ENCODE peak calls at places on chromosome 22, in nine cellular contexts. One of them, this sample, is unnamed.

GRCh38 chr22:32475428-32476010 is 908 bp downstream of the FBXO7 start:
- DNase-seq in DMS79: no peak
- DNase-seq in A549: no peak
- DNase-seq in 8988T: no peak
- DNase-seq in ureter: no peak
- DNase-seq in stimulated activated CD4-positive, alpha-beta T cell treated with anti-CD3 and anti-CD28 coated beads, Interleukin-4, amount 100 ng/mL, for 24 hours: peak
- DNase-seq in activated CD4-positive, alpha-beta T cell treated with anti-CD3 and anti-CD28 coated beads for 48 hours: peak
- DNase-seq in omental fat pad: no peak
- DNase-seq in tibial artery: peak
- DNase-seq in this sample: peak

GRCh38 chr22:50016988-50017700 is 4.6 kb upstream of the IL17REL start:
- DNase-seq in DMS79: no peak
- DNase-seq in A549: no peak
- DNase-seq in 8988T: no peak
- DNase-seq in ureter: no peak
- DNase-seq in stimulated activated CD4-positive, alpha-beta T cell treated with anti-CD3 and anti-CD28 coated beads, Interleukin-4, amount 100 ng/mL, for 24 hours: peak
- DNase-seq in activated CD4-positive, alpha-beta T cell treated with anti-CD3 and anti-CD28 coated beads for 48 hours: peak
- DNase-seq in omental fat pad: no peak
- DNase-seq in tibial artery: no peak
- DNase-seq in this sample: no peak

GRCh38 chr22:19114984-19115552 is 7.1 kb downstream of the DGCR2 start:
- DNase-seq in DMS79: no peak
- DNase-seq in A549: no peak
- DNase-seq in 8988T: no peak
- DNase-seq in ureter: no peak
- DNase-seq in stimulated activated CD4-positive, alpha-beta T cell treated with anti-CD3 and anti-CD28 coated beads, Interleukin-4, amount 100 ng/mL, for 24 hours: no peak
- DNase-seq in activated CD4-positive, alpha-beta T cell treated with anti-CD3 and anti-CD28 coated beads for 48 hours: no peak
- DNase-seq in omental fat pad: no peak
- DNase-seq in tibial artery: no peak
- DNase-seq in this sample: no peak

GRCh38 chr22:47154621-47155081 is 392.2 kb downstream of the TBC1D22A start:
- DNase-seq in DMS79: no peak
- DNase-seq in A549: no peak
- DNase-seq in 8988T: no peak
- DNase-seq in ureter: no peak
- DNase-seq in stimulated activated CD4-positive, alpha-beta T cell treated with anti-CD3 and anti-CD28 coated beads, Interleukin-4, amount 100 ng/mL, for 24 hours: no peak
- DNase-seq in activated CD4-positive, alpha-beta T cell treated with anti-CD3 and anti-CD28 coated beads for 48 hours: no peak
- DNase-seq in omental fat pad: no peak
- DNase-seq in tibial artery: no peak
- DNase-seq in this sample: no peak

GRCh38 chr22:43992331-43992821 is 31.7 kb upstream of the PARVB start:
- DNase-seq in DMS79: no peak
- DNase-seq in A549: no peak
- DNase-seq in 8988T: no peak
- DNase-seq in ureter: no peak
- DNase-seq in stimulated activated CD4-positive, alpha-beta T cell treated with anti-CD3 and anti-CD28 coated beads, Interleukin-4, amount 100 ng/mL, for 24 hours: no peak
- DNase-seq in activated CD4-positive, alpha-beta T cell treated with anti-CD3 and anti-CD28 coated beads for 48 hours: no peak
- DNase-seq in omental fat pad: no peak
- DNase-seq in tibial artery: no peak
- DNase-seq in this sample: no peak

GRCh38 chr22:36734171-36735058 is 30.9 kb upstream of the CACNG2 start:
- DNase-seq in DMS79: no peak
- DNase-seq in A549: no peak
- DNase-seq in 8988T: no peak
- DNase-seq in ureter: no peak
- DNase-seq in stimulated activated CD4-positive, alpha-beta T cell treated with anti-CD3 and anti-CD28 coated beads, Interleukin-4, amount 100 ng/mL, for 24 hours: no peak
- DNase-seq in activated CD4-positive, alpha-beta T cell treated with anti-CD3 and anti-CD28 coated beads for 48 hours: no peak
- DNase-seq in omental fat pad: no peak
- DNase-seq in tibial artery: peak
- DNase-seq in this sample: peak

GRCh38 chr22:35749808-35750207 is 32.1 kb downstream of the APOL5 start:
- DNase-seq in DMS79: peak
- DNase-seq in A549: no peak
- DNase-seq in 8988T: no peak
- DNase-seq in ureter: no peak
- DNase-seq in stimulated activated CD4-positive, alpha-beta T cell treated with anti-CD3 and anti-CD28 coated beads, Interleukin-4, amount 100 ng/mL, for 24 hours: no peak
- DNase-seq in activated CD4-positive, alpha-beta T cell treated with anti-CD3 and anti-CD28 coated beads for 48 hours: no peak
- DNase-seq in omental fat pad: no peak
- DNase-seq in tibial artery: no peak
- DNase-seq in this sample: no peak

GRCh38 chr22:39600491-39601179 is 30.1 kb downstream of the CACNA1I start:
- DNase-seq in DMS79: no peak
- DNase-seq in A549: no peak
- DNase-seq in 8988T: no peak
- DNase-seq in ureter: no peak
- DNase-seq in stimulated activated CD4-positive, alpha-beta T cell treated with anti-CD3 and anti-CD28 coated beads, Interleukin-4, amount 100 ng/mL, for 24 hours: no peak
- DNase-seq in activated CD4-positive, alpha-beta T cell treated with anti-CD3 and anti-CD28 coated beads for 48 hours: no peak
- DNase-seq in omental fat pad: no peak
- DNase-seq in tibial artery: no peak
- DNase-seq in this sample: no peak

GRCh38 chr22:49192857-49193250 is 634.8 kb downstream of the BRD1 start:
- DNase-seq in DMS79: no peak
- DNase-seq in A549: no peak
- DNase-seq in 8988T: no peak
- DNase-seq in ureter: no peak
- DNase-seq in stimulated activated CD4-positive, alpha-beta T cell treated with anti-CD3 and anti-CD28 coated beads, Interleukin-4, amount 100 ng/mL, for 24 hours: no peak
- DNase-seq in activated CD4-positive, alpha-beta T cell treated with anti-CD3 and anti-CD28 coated beads for 48 hours: no peak
- DNase-seq in omental fat pad: no peak
- DNase-seq in tibial artery: no peak
- DNase-seq in this sample: no peak

GRCh38 chr22:45336971-45337431 is 27.3 kb downstream of the FAM118A start:
- DNase-seq in DMS79: no peak
- DNase-seq in A549: no peak
- DNase-seq in 8988T: no peak
- DNase-seq in ureter: no peak
- DNase-seq in stimulated activated CD4-positive, alpha-beta T cell treated with anti-CD3 and anti-CD28 coated beads, Interleukin-4, amount 100 ng/mL, for 24 hours: no peak
- DNase-seq in activated CD4-positive, alpha-beta T cell treated with anti-CD3 and anti-CD28 coated beads for 48 hours: no peak
- DNase-seq in omental fat pad: no peak
- DNase-seq in tibial artery: peak
- DNase-seq in this sample: no peak

GRCh38 chr22:17861909-17862308 is 87.6 kb upstream of the BID start:
- DNase-seq in DMS79: no peak
- DNase-seq in A549: no peak
- DNase-seq in 8988T: no peak
- DNase-seq in ureter: no peak
- DNase-seq in stimulated activated CD4-positive, alpha-beta T cell treated with anti-CD3 and anti-CD28 coated beads, Interleukin-4, amount 100 ng/mL, for 24 hours: no peak
- DNase-seq in activated CD4-positive, alpha-beta T cell treated with anti-CD3 and anti-CD28 coated beads for 48 hours: no peak
- DNase-seq in omental fat pad: no peak
- DNase-seq in tibial artery: no peak
- DNase-seq in this sample: no peak

GRCh38 chr22:29799217-29799680 is 32.1 kb downstream of the UQCR10 start:
- DNase-seq in DMS79: no peak
- DNase-seq in A549: peak
- DNase-seq in 8988T: no peak
- DNase-seq in ureter: peak
- DNase-seq in stimulated activated CD4-positive, alpha-beta T cell treated with anti-CD3 and anti-CD28 coated beads, Interleukin-4, amount 100 ng/mL, for 24 hours: no peak
- DNase-seq in activated CD4-positive, alpha-beta T cell treated with anti-CD3 and anti-CD28 coated beads for 48 hours: no peak
- DNase-seq in omental fat pad: peak
- DNase-seq in tibial artery: peak
- DNase-seq in this sample: peak

GRCh38 chr22:26199665-26200064 is 30.4 kb downstream of the SEZ6L start:
- DNase-seq in DMS79: no peak
- DNase-seq in A549: no peak
- DNase-seq in 8988T: no peak
- DNase-seq in ureter: no peak
- DNase-seq in stimulated activated CD4-positive, alpha-beta T cell treated with anti-CD3 and anti-CD28 coated beads, Interleukin-4, amount 100 ng/mL, for 24 hours: no peak
- DNase-seq in activated CD4-positive, alpha-beta T cell treated with anti-CD3 and anti-CD28 coated beads for 48 hours: no peak
- DNase-seq in omental fat pad: no peak
- DNase-seq in tibial artery: no peak
- DNase-seq in this sample: peak

GRCh38 chr22:45562102-45562501 is 59.4 kb downstream of the FBLN1 start:
- DNase-seq in DMS79: no peak
- DNase-seq in A549: no peak
- DNase-seq in 8988T: no peak
- DNase-seq in ureter: no peak
- DNase-seq in stimulated activated CD4-positive, alpha-beta T cell treated with anti-CD3 and anti-CD28 coated beads, Interleukin-4, amount 100 ng/mL, for 24 hours: no peak
- DNase-seq in activated CD4-positive, alpha-beta T cell treated with anti-CD3 and anti-CD28 coated beads for 48 hours: no peak
- DNase-seq in omental fat pad: no peak
- DNase-seq in tibial artery: no peak
- DNase-seq in this sample: no peak

GRCh38 chr22:39524753-39525657 is 4.6 kb downstream of the ATF4 start:
- DNase-seq in DMS79: no peak
- DNase-seq in A549: no peak
- DNase-seq in 8988T: no peak
- DNase-seq in ureter: no peak
- DNase-seq in stimulated activated CD4-positive, alpha-beta T cell treated with anti-CD3 and anti-CD28 coated beads, Interleukin-4, amount 100 ng/mL, for 24 hours: no peak
- DNase-seq in activated CD4-positive, alpha-beta T cell treated with anti-CD3 and anti-CD28 coated beads for 48 hours: no peak
- DNase-seq in omental fat pad: no peak
- DNase-seq in tibial artery: no peak
- DNase-seq in this sample: peak

GRCh38 chr22:49756201-49756600 is 71.5 kb downstream of the BRD1 start:
- DNase-seq in DMS79: no peak
- DNase-seq in A549: no peak
- DNase-seq in 8988T: no peak
- DNase-seq in ureter: no peak
- DNase-seq in stimulated activated CD4-positive, alpha-beta T cell treated with anti-CD3 and anti-CD28 coated beads, Interleukin-4, amount 100 ng/mL, for 24 hours: no peak
- DNase-seq in activated CD4-positive, alpha-beta T cell treated with anti-CD3 and anti-CD28 coated beads for 48 hours: no peak
- DNase-seq in omental fat pad: no peak
- DNase-seq in tibial artery: no peak
- DNase-seq in this sample: no peak

GRCh38 chr22:50184004-50184461 is 1.7 kb upstream of the TRABD start:
- DNase-seq in DMS79: no peak
- DNase-seq in A549: no peak
- DNase-seq in 8988T: no peak
- DNase-seq in ureter: peak
- DNase-seq in stimulated activated CD4-positive, alpha-beta T cell treated with anti-CD3 and anti-CD28 coated beads, Interleukin-4, amount 100 ng/mL, for 24 hours: no peak
- DNase-seq in activated CD4-positive, alpha-beta T cell treated with anti-CD3 and anti-CD28 coated beads for 48 hours: no peak
- DNase-seq in omental fat pad: no peak
- DNase-seq in tibial artery: peak
- DNase-seq in this sample: peak

GRCh38 chr22:36399473-36399780 is 11.7 kb upstream of the MYH9 start:
- DNase-seq in DMS79: no peak
- DNase-seq in A549: no peak
- DNase-seq in 8988T: no peak
- DNase-seq in ureter: no peak
- DNase-seq in stimulated activated CD4-positive, alpha-beta T cell treated with anti-CD3 and anti-CD28 coated beads, Interleukin-4, amount 100 ng/mL, for 24 hours: no peak
- DNase-seq in activated CD4-positive, alpha-beta T cell treated with anti-CD3 and anti-CD28 coated beads for 48 hours: no peak
- DNase-seq in omental fat pad: no peak
- DNase-seq in tibial artery: no peak
- DNase-seq in this sample: no peak

GRCh38 chr22:49392247-49392646 is 435.4 kb downstream of the BRD1 start:
- DNase-seq in DMS79: no peak
- DNase-seq in A549: no peak
- DNase-seq in 8988T: no peak
- DNase-seq in ureter: peak
- DNase-seq in stimulated activated CD4-positive, alpha-beta T cell treated with anti-CD3 and anti-CD28 coated beads, Interleukin-4, amount 100 ng/mL, for 24 hours: no peak
- DNase-seq in activated CD4-positive, alpha-beta T cell treated with anti-CD3 and anti-CD28 coated beads for 48 hours: no peak
- DNase-seq in omental fat pad: no peak
- DNase-seq in tibial artery: no peak
- DNase-seq in this sample: no peak

GRCh38 chr22:33372875-33373274 is 314.7 kb upstream of the SYN3 start:
- DNase-seq in DMS79: no peak
- DNase-seq in A549: no peak
- DNase-seq in 8988T: no peak
- DNase-seq in ureter: no peak
- DNase-seq in stimulated activated CD4-positive, alpha-beta T cell treated with anti-CD3 and anti-CD28 coated beads, Interleukin-4, amount 100 ng/mL, for 24 hours: no peak
- DNase-seq in activated CD4-positive, alpha-beta T cell treated with anti-CD3 and anti-CD28 coated beads for 48 hours: no peak
- DNase-seq in omental fat pad: no peak
- DNase-seq in tibial artery: no peak
- DNase-seq in this sample: no peak

GRCh38 chr22:17369553-17370035 is 334 bp downstream of the CECR2 start:
- DNase-seq in DMS79: no peak
- DNase-seq in A549: no peak
- DNase-seq in 8988T: no peak
- DNase-seq in ureter: no peak
- DNase-seq in stimulated activated CD4-positive, alpha-beta T cell treated with anti-CD3 and anti-CD28 coated beads, Interleukin-4, amount 100 ng/mL, for 24 hours: peak
- DNase-seq in activated CD4-positive, alpha-beta T cell treated with anti-CD3 and anti-CD28 coated beads for 48 hours: peak
- DNase-seq in omental fat pad: no peak
- DNase-seq in tibial artery: no peak
- DNase-seq in this sample: no peak

GRCh38 chr22:32695451-32695891 is 106.0 kb upstream of the TIMP3 start:
- DNase-seq in DMS79: no peak
- DNase-seq in A549: peak
- DNase-seq in 8988T: no peak
- DNase-seq in ureter: no peak
- DNase-seq in stimulated activated CD4-positive, alpha-beta T cell treated with anti-CD3 and anti-CD28 coated beads, Interleukin-4, amount 100 ng/mL, for 24 hours: no peak
- DNase-seq in activated CD4-positive, alpha-beta T cell treated with anti-CD3 and anti-CD28 coated beads for 48 hours: no peak
- DNase-seq in omental fat pad: no peak
- DNase-seq in tibial artery: no peak
- DNase-seq in this sample: peak

GRCh38 chr22:25853078-25853477 is 111.1 kb downstream of the MYO18B start:
- DNase-seq in DMS79: no peak
- DNase-seq in A549: no peak
- DNase-seq in 8988T: no peak
- DNase-seq in ureter: no peak
- DNase-seq in stimulated activated CD4-positive, alpha-beta T cell treated with anti-CD3 and anti-CD28 coated beads, Interleukin-4, amount 100 ng/mL, for 24 hours: no peak
- DNase-seq in activated CD4-positive, alpha-beta T cell treated with anti-CD3 and anti-CD28 coated beads for 48 hours: no peak
- DNase-seq in omental fat pad: no peak
- DNase-seq in tibial artery: no peak
- DNase-seq in this sample: peak

GRCh38 chr22:48632641-48633246 is 1194.9 kb downstream of the BRD1 start:
- DNase-seq in DMS79: no peak
- DNase-seq in A549: no peak
- DNase-seq in 8988T: no peak
- DNase-seq in ureter: no peak
- DNase-seq in stimulated activated CD4-positive, alpha-beta T cell treated with anti-CD3 and anti-CD28 coated beads, Interleukin-4, amount 100 ng/mL, for 24 hours: no peak
- DNase-seq in activated CD4-positive, alpha-beta T cell treated with anti-CD3 and anti-CD28 coated beads for 48 hours: no peak
- DNase-seq in omental fat pad: no peak
- DNase-seq in tibial artery: no peak
- DNase-seq in this sample: no peak

GRCh38 chr22:19641254-19641982 is 72.9 kb upstream of the SEPTIN5 start:
- DNase-seq in DMS79: no peak
- DNase-seq in A549: peak
- DNase-seq in 8988T: no peak
- DNase-seq in ureter: no peak
- DNase-seq in stimulated activated CD4-positive, alpha-beta T cell treated with anti-CD3 and anti-CD28 coated beads, Interleukin-4, amount 100 ng/mL, for 24 hours: no peak
- DNase-seq in activated CD4-positive, alpha-beta T cell treated with anti-CD3 and anti-CD28 coated beads for 48 hours: peak
- DNase-seq in omental fat pad: no peak
- DNase-seq in tibial artery: no peak
- DNase-seq in this sample: no peak

GRCh38 chr22:46754826-46755225 is 7.6 kb upstream of the TBC1D22A start:
- DNase-seq in DMS79: no peak
- DNase-seq in A549: no peak
- DNase-seq in 8988T: no peak
- DNase-seq in ureter: no peak
- DNase-seq in stimulated activated CD4-positive, alpha-beta T cell treated with anti-CD3 and anti-CD28 coated beads, Interleukin-4, amount 100 ng/mL, for 24 hours: no peak
- DNase-seq in activated CD4-positive, alpha-beta T cell treated with anti-CD3 and anti-CD28 coated beads for 48 hours: no peak
- DNase-seq in omental fat pad: no peak
- DNase-seq in tibial artery: no peak
- DNase-seq in this sample: no peak

GRCh38 chr22:42805998-42806481 is 51.0 kb downstream of the ARFGAP3 start:
- DNase-seq in DMS79: no peak
- DNase-seq in A549: no peak
- DNase-seq in 8988T: no peak
- DNase-seq in ureter: peak
- DNase-seq in stimulated activated CD4-positive, alpha-beta T cell treated with anti-CD3 and anti-CD28 coated beads, Interleukin-4, amount 100 ng/mL, for 24 hours: no peak
- DNase-seq in activated CD4-positive, alpha-beta T cell treated with anti-CD3 and anti-CD28 coated beads for 48 hours: no peak
- DNase-seq in omental fat pad: no peak
- DNase-seq in tibial artery: no peak
- DNase-seq in this sample: no peak

GRCh38 chr22:44309137-44309536 is 3.6 kb downstream of the SHISAL1 start:
- DNase-seq in DMS79: no peak
- DNase-seq in A549: peak
- DNase-seq in 8988T: no peak
- DNase-seq in ureter: peak
- DNase-seq in stimulated activated CD4-positive, alpha-beta T cell treated with anti-CD3 and anti-CD28 coated beads, Interleukin-4, amount 100 ng/mL, for 24 hours: no peak
- DNase-seq in activated CD4-positive, alpha-beta T cell treated with anti-CD3 and anti-CD28 coated beads for 48 hours: no peak
- DNase-seq in omental fat pad: no peak
- DNase-seq in tibial artery: peak
- DNase-seq in this sample: peak